ENCODE peak calls at places on chromosomes 11 and 22, in six cellular contexts. R, N, F, G, D and K are unnamed samples.

GRCh38 chr11:100830295-100830694 is 143.2 kb downstream of the ARHGAP42 start:
- DNase-seq in F (peak), N (no peak), R (no peak), G (no peak), D (no peak), K (no peak)

GRCh38 chr22:45067731-45068130 is 57.9 kb upstream of the PHF21B start:
- DNase-seq in R (no peak), F (no peak), D (no peak), G (no peak), N (no peak), K (no peak)

GRCh38 chr22:19767427-19768380 is 7.1 kb downstream of the TBX1 start:
- DNase-seq in D (no peak), F (no peak), N (no peak), R (no peak), G (no peak), K (no peak)

GRCh38 chr11:65304613-65305012 is 10.1 kb upstream of the CDC42EP2 start:
- DNase-seq in G (no peak), N (no peak), R (no peak), F (no peak), D (no peak), K (no peak)

GRCh38 chr11:72525466-72525865 is 91.1 kb upstream of the CLPB start:
- DNase-seq in G (no peak), R (no peak), N (no peak), D (no peak), F (no peak), K (no peak)

GRCh38 chr22:44399196-44399837 is 86.6 kb upstream of the SHISAL1 start:
- DNase-seq in R (no peak), F (no peak), D (no peak), G (no peak), N (peak), K (peak)

GRCh38 chr22:27720860-27721259 is 80.7 kb downstream of the MN1 start:
- DNase-seq in F (no peak), R (peak), G (no peak), D (no peak), N (no peak), K (no peak)

GRCh38 chr11:76240666-76241065 is 34.4 kb upstream of the WNT11 start:
- DNase-seq in N (no peak), G (no peak), D (no peak), R (no peak), F (no peak), K (no peak)

GRCh38 chr11:114340311-114341131 is 44.3 kb downstream of the NNMT start:
- DNase-seq in D (peak), G (peak), N (peak), R (peak), F (peak), K (no peak)

GRCh38 chr11:13262096-13262495 is 15.5 kb upstream of the BMAL1 start:
- DNase-seq in N (no peak), F (no peak), R (peak), G (peak), D (no peak), K (no peak)

GRCh38 chr11:629237-629583 is 2.2 kb upstream of the SCT start:
- DNase-seq in G (no peak), D (no peak), N (no peak), R (no peak), F (no peak), K (no peak)
- TF ChIP-seq CTCF in G (peak), D (peak), N (no peak), R (no peak), F (peak), K (no peak)

DNA sequence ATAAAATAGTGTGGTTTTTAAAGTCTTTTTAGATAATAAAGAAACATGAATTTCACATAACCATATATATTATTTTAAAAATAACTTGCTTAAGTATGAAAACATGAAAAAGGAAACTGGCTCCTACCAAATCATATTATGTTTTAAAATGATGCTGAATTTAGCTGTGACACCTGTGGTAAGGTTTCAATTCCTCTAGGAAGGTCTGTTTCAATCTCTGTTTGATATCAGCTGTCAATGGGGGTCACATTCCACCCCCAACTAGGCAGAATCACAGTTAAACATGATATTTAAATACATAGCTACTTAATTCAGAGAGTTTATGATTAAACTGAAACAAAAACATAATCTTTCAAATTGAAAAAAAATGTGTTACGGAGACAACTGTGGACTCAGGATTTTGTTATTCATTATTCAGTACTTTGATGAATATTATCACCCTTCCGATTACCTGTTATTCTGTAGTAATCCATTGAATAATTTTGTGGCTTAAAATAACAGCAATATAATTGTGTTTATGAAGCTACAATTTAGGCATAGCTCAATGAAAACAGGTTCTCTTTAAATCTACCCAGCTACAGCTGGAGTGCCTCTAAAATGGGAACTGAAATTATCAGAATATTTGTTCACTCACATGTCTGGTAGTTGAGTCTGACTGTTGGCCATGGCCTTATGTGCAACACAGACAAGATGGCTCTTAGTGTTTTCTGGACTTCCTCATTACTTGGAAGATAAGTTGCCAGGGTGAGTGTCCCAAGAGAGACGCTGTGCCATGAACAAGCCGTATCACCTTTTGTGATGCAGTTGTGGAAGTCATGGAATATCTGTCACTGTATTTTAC is 244.6 kb upstream of the ANO3 start:
- DNase-seq in R (no peak), D (no peak), N (no peak), F (no peak), G (no peak), K (no peak)
- TF ChIP-seq CTCF in R (no peak), D (no peak), N (no peak), F (no peak), G (no peak), K (no peak)

GRCh38 chr11:34869425-34869824 is 46.8 kb downstream of the APIP start:
- DNase-seq in D (no peak), N (no peak), F (no peak), R (no peak), G (no peak), K (no peak)
- TF ChIP-seq CTCF in D (peak), N (no peak), F (peak), R (no peak), G (peak), K (peak)

DNA sequence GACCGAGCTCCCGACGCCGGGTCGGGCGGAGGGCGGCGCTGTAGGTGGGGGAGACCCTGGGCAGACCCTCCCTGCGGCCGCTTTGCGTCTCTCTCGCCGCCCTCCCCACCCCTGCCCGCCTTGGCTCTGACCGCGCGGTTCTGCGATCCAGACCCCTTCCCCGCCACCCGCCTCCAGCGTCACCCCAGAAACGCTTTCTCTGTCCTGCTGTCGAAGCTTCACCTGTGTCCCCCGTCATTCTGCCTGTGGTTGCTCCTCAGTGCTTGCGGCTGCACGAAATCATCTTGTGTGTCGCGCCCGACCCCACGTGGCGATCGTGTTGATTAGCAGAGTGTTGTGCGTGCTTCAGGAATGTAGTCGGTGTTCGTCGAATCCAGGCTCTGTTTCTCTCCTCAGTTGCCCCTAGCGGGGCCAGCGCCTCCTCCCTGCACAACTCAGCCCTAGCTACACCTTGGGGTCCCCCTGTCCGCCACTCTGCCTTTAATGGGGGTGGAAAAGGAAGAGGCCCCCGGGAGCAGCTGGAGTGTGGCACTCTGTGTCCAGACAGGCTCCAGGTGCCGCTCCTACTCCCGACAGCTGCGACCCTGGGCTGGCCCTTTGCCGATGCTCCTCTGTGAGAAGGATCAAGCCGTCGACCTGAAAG is 851 bp downstream of the PTDSS2 start:
- DNase-seq in F (peak), G (peak), D (peak), R (peak), N (peak), K (no peak)
- TF ChIP-seq CTCF in F (peak), G (peak), D (peak), R (peak), N (no peak), K (peak)

DNA sequence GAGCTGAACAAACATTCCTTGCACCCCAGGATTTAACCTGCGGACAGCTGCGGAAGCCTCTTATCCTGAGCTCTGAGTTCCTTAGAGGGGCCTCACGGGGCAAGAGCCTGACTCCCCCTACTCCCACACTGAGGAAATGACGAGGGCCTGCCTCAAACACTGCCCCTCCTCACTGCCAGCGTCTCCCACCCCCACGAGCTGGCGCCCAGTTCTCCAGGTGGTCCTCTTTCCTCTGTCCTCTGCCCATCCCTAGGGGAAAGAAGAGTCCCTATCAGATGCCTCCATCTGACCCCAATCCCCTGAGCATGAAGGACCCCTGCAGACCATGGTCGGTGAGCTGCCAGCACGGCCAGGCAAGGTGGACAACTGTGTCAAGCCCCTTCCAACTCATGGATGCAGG is 14.3 kb downstream of the CHST1 start:
- DNase-seq in N (peak), F (no peak), G (no peak), D (no peak), R (no peak), K (no peak)
- TF ChIP-seq CTCF in N (no peak), F (no peak), G (no peak), D (no peak), R (no peak), K (no peak)

DNA sequence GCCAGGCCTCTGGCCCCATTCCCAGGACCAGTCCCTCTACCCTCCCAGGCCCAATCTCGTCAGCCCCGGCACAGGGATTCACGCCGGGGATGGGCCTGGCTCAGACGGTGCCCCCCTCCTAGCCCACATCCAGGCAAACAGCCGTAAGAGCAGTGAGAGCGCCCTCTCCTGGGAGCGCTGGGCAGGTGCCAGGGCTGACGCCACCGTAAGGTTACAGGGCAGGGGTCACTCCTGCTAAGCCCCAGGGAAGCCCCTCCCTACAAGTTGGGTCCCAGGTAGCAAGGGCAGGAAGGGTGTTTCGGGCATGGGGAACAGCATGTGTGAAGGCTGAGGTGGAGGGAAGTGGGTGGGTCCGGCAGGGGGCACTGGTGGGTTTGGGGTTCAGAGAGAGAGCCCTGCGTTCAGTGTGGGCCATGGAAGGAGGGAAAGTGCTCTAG is 19.2 kb upstream of the PPARA start:
- DNase-seq in D (peak), F (no peak), R (no peak), G (no peak), N (no peak), K (no peak)
- TF ChIP-seq CTCF in D (peak), F (peak), R (peak), G (peak), N (no peak), K (peak)

GRCh38 chr11:56624661-56625110 is 10.0 kb upstream of the OR5M1 start:
- DNase-seq in N (no peak), R (peak), D (peak), F (peak), G (peak), K (no peak)
- TF ChIP-seq CTCF in N (no peak), R (peak), D (no peak), F (no peak), G (no peak), K (peak)